ENCODE peak calls at places on chromosomes 11 and 22, in five cellular contexts. G is HFF-Myc; Z is endothelial cell; P is kidney tubule cell; I is CD8-positive, alpha-beta memory T cell. V is an unnamed sample.

GRCh38 chr22:42991010-42991651 is 23.8 kb downstream of the PACSIN2 start:
- DNase-seq in G (no peak), Z (no peak), P (peak; percentile 83), I (no peak), V (no peak)

GRCh38 chr22:37930270-37930951 is 23.0 kb downstream of the C22orf23 start:
- DNase-seq in G (no peak), Z (no peak), P (peak; percentile 27), I (no peak), V (peak; percentile 44)

GRCh38 chr11:57294225-57295131 is 30.3 kb downstream of the TNKS1BP1 start:
- DNase-seq in G (no peak), Z (no peak), P (peak; percentile 19), I (no peak), V (peak; percentile 34)

GRCh38 chr11:117809236-117810055 is 12.4 kb upstream of the DSCAML1 start:
- DNase-seq in G (no peak), Z (peak; percentile 78), P (peak; percentile 66), I (no peak), V (peak; percentile 90)

GRCh38 chr22:49801391-49802060 is 26.1 kb downstream of the BRD1 start:
- DNase-seq in G (no peak), Z (no peak), P (no peak), I (no peak), V (no peak)

GRCh38 chr11:6655790-6656580 is at the start of gene DCHS1:
- DNase-seq in G (no peak), Z (peak; percentile 65), P (no peak), I (peak; percentile 6), V (peak; percentile 32)

GRCh38 chr11:99142237-99142636 is 121.5 kb downstream of the CNTN5 start:
- DNase-seq in G (no peak), Z (no peak), P (no peak), I (no peak), V (no peak)

GRCh38 chr11:61049854-61050253 is 52.4 kb upstream of the CD5 start:
- DNase-seq in G (no peak), Z (no peak), P (no peak), I (no peak), V (no peak)

GRCh38 chr11:76410771-76411423 is 29.8 kb downstream of the GVQW3 start:
- DNase-seq in G (no peak), Z (no peak), P (peak; percentile 36), I (no peak), V (peak; percentile 45)

GRCh38 chr11:86896486-86896885 is 58.7 kb downstream of the FZD4 start:
- DNase-seq in G (peak; percentile 69), Z (no peak), P (no peak), I (no peak), V (no peak)

GRCh38 chr22:19114984-19115552 is 7.1 kb downstream of the DGCR2 start:
- DNase-seq in G (no peak), Z (no peak), P (no peak), I (no peak), V (no peak)

GRCh38 chr11:107272561-107272960 is 185.1 kb downstream of the CWF19L2 start:
- DNase-seq in G (no peak), Z (no peak), P (no peak), I (no peak), V (no peak)

GRCh38 chr11:66328036-66328306 is 8.3 kb downstream of the RIN1 start:
- DNase-seq in G (no peak), Z (no peak), P (no peak), I (peak; percentile 83), V (no peak)

GRCh38 chr11:117969160-117969991 is 16.8 kb upstream of the IL10RA start:
- DNase-seq in G (no peak), Z (no peak), P (no peak), I (no peak), V (no peak)

GRCh38 chr11:8247312-8247711 is 16.4 kb downstream of the LMO1 start:
- DNase-seq in G (no peak), Z (no peak), P (peak; percentile 33), I (no peak), V (peak; percentile 79)

GRCh38 chr11:122180435-122180834 is 64.4 kb upstream of the BLID start:
- DNase-seq in G (peak; percentile 93), Z (no peak), P (peak; percentile 84), I (no peak), V (no peak)

GRCh38 chr11:96324912-96325311 is 18.1 kb downstream of the MAML2 start:
- DNase-seq in G (no peak), Z (no peak), P (peak; percentile 93), I (no peak), V (no peak)

GRCh38 chr11:9461068-9461759 is 402 bp downstream of the ZNF143 start:
- DNase-seq in G (peak; percentile 52), Z (peak; percentile 75), P (peak; percentile 88), I (peak; percentile 83), V (peak; percentile 95)

GRCh38 chr22:20084547-20085413 is 4.7 kb downstream of the DGCR8 start:
- DNase-seq in G (no peak), Z (peak; percentile 52), P (no peak), I (no peak), V (no peak)